ENCODE peak calls at places on chromosomes 7 and 10, in seven cellular contexts. One of them, this sample, is unnamed.

GRCh38 chr7:102304668-102305067 is 18.0 kb downstream of the SH2B2 start:
- DNase-seq in fibroblast of pulmonary artery: no peak
- DNase-seq in A549: no peak
- DNase-seq in adrenal gland: peak
- DNase-seq in activated CD8-positive, alpha-beta memory T cell treated with anti-CD3 and anti-CD28 coated beads, Interleukin-2, amount 50 U/mL, for 48 hours: no peak
- DNase-seq in stimulated activated CD8-positive, alpha-beta memory T cell treated with anti-CD3 and anti-CD28 coated beads, Interleukin-15, amount 100 ng/mL, for 24 hours: no peak
- DNase-seq in AG09309: no peak
- DNase-seq in this sample: no peak

GRCh38 chr7:48292949-48293348 is 121.7 kb downstream of the ABCA13 start:
- DNase-seq in fibroblast of pulmonary artery: no peak
- DNase-seq in A549: no peak
- DNase-seq in adrenal gland: no peak
- DNase-seq in activated CD8-positive, alpha-beta memory T cell treated with anti-CD3 and anti-CD28 coated beads, Interleukin-2, amount 50 U/mL, for 48 hours: no peak
- DNase-seq in stimulated activated CD8-positive, alpha-beta memory T cell treated with anti-CD3 and anti-CD28 coated beads, Interleukin-15, amount 100 ng/mL, for 24 hours: no peak
- DNase-seq in AG09309: no peak
- DNase-seq in this sample: no peak

GRCh38 chr7:150397376-150398107 is 18.4 kb downstream of the ZNF775 start:
- DNase-seq in fibroblast of pulmonary artery: no peak
- DNase-seq in A549: no peak
- DNase-seq in adrenal gland: no peak
- DNase-seq in activated CD8-positive, alpha-beta memory T cell treated with anti-CD3 and anti-CD28 coated beads, Interleukin-2, amount 50 U/mL, for 48 hours: no peak
- DNase-seq in stimulated activated CD8-positive, alpha-beta memory T cell treated with anti-CD3 and anti-CD28 coated beads, Interleukin-15, amount 100 ng/mL, for 24 hours: no peak
- DNase-seq in AG09309: no peak
- DNase-seq in this sample: no peak

GRCh38 chr7:1966631-1967200 is 266.0 kb downstream of the MAD1L1 start:
- DNase-seq in fibroblast of pulmonary artery: no peak
- DNase-seq in A549: no peak
- DNase-seq in adrenal gland: no peak
- DNase-seq in activated CD8-positive, alpha-beta memory T cell treated with anti-CD3 and anti-CD28 coated beads, Interleukin-2, amount 50 U/mL, for 48 hours: no peak
- DNase-seq in stimulated activated CD8-positive, alpha-beta memory T cell treated with anti-CD3 and anti-CD28 coated beads, Interleukin-15, amount 100 ng/mL, for 24 hours: no peak
- DNase-seq in AG09309: no peak
- DNase-seq in this sample: no peak

GRCh38 chr10:52043811-52044210 is 270.3 kb upstream of the DKK1 start:
- DNase-seq in fibroblast of pulmonary artery: no peak
- DNase-seq in A549: no peak
- DNase-seq in adrenal gland: no peak
- DNase-seq in activated CD8-positive, alpha-beta memory T cell treated with anti-CD3 and anti-CD28 coated beads, Interleukin-2, amount 50 U/mL, for 48 hours: no peak
- DNase-seq in stimulated activated CD8-positive, alpha-beta memory T cell treated with anti-CD3 and anti-CD28 coated beads, Interleukin-15, amount 100 ng/mL, for 24 hours: no peak
- DNase-seq in AG09309: no peak
- DNase-seq in this sample: no peak

GRCh38 chr7:85573346-85573745 is 386.5 kb upstream of the SEMA3D start:
- DNase-seq in fibroblast of pulmonary artery: peak
- DNase-seq in A549: no peak
- DNase-seq in adrenal gland: no peak
- DNase-seq in activated CD8-positive, alpha-beta memory T cell treated with anti-CD3 and anti-CD28 coated beads, Interleukin-2, amount 50 U/mL, for 48 hours: no peak
- DNase-seq in stimulated activated CD8-positive, alpha-beta memory T cell treated with anti-CD3 and anti-CD28 coated beads, Interleukin-15, amount 100 ng/mL, for 24 hours: no peak
- DNase-seq in AG09309: no peak
- DNase-seq in this sample: no peak

GRCh38 chr7:158814637-158815036 is 14.7 kb downstream of the ESYT2 start:
- DNase-seq in fibroblast of pulmonary artery: peak
- DNase-seq in A549: no peak
- DNase-seq in adrenal gland: no peak
- DNase-seq in activated CD8-positive, alpha-beta memory T cell treated with anti-CD3 and anti-CD28 coated beads, Interleukin-2, amount 50 U/mL, for 48 hours: peak
- DNase-seq in stimulated activated CD8-positive, alpha-beta memory T cell treated with anti-CD3 and anti-CD28 coated beads, Interleukin-15, amount 100 ng/mL, for 24 hours: no peak
- DNase-seq in AG09309: no peak
- DNase-seq in this sample: no peak

GRCh38 chr7:67525588-67525987 is 529.0 kb downstream of the TYW1 start:
- DNase-seq in fibroblast of pulmonary artery: no peak
- DNase-seq in A549: no peak
- DNase-seq in adrenal gland: no peak
- DNase-seq in activated CD8-positive, alpha-beta memory T cell treated with anti-CD3 and anti-CD28 coated beads, Interleukin-2, amount 50 U/mL, for 48 hours: no peak
- DNase-seq in stimulated activated CD8-positive, alpha-beta memory T cell treated with anti-CD3 and anti-CD28 coated beads, Interleukin-15, amount 100 ng/mL, for 24 hours: no peak
- DNase-seq in AG09309: no peak
- DNase-seq in this sample: no peak

GRCh38 chr7:128876978-128877755 is 14.5 kb downstream of the ATP6V1F start:
- DNase-seq in fibroblast of pulmonary artery: no peak
- DNase-seq in A549: no peak
- DNase-seq in adrenal gland: no peak
- DNase-seq in activated CD8-positive, alpha-beta memory T cell treated with anti-CD3 and anti-CD28 coated beads, Interleukin-2, amount 50 U/mL, for 48 hours: no peak
- DNase-seq in stimulated activated CD8-positive, alpha-beta memory T cell treated with anti-CD3 and anti-CD28 coated beads, Interleukin-15, amount 100 ng/mL, for 24 hours: no peak
- DNase-seq in AG09309: no peak
- DNase-seq in this sample: no peak

GRCh38 chr10:127450644-127451043 is 98.5 kb upstream of the NPS start:
- DNase-seq in fibroblast of pulmonary artery: no peak
- DNase-seq in A549: no peak
- DNase-seq in adrenal gland: no peak
- DNase-seq in activated CD8-positive, alpha-beta memory T cell treated with anti-CD3 and anti-CD28 coated beads, Interleukin-2, amount 50 U/mL, for 48 hours: no peak
- DNase-seq in stimulated activated CD8-positive, alpha-beta memory T cell treated with anti-CD3 and anti-CD28 coated beads, Interleukin-15, amount 100 ng/mL, for 24 hours: no peak
- DNase-seq in AG09309: no peak
- DNase-seq in this sample: no peak

GRCh38 chr10:13716161-13717071 is 129.7 kb downstream of the PRPF18 start:
- DNase-seq in fibroblast of pulmonary artery: peak
- DNase-seq in A549: no peak
- DNase-seq in adrenal gland: no peak
- DNase-seq in activated CD8-positive, alpha-beta memory T cell treated with anti-CD3 and anti-CD28 coated beads, Interleukin-2, amount 50 U/mL, for 48 hours: no peak
- DNase-seq in stimulated activated CD8-positive, alpha-beta memory T cell treated with anti-CD3 and anti-CD28 coated beads, Interleukin-15, amount 100 ng/mL, for 24 hours: no peak
- DNase-seq in AG09309: no peak
- DNase-seq in this sample: peak

This sample was measured in stromal cell of bone marrow.